ENCODE peak calls at places on chromosome 16, in seven cellular contexts. X is stomach, T is prostate gland, G is GM12878, Y is esophagus muscularis mucosa, V is sigmoid colon, C is HCT116. H is an unnamed sample.

GRCh38 chr16:80518436-80518835 is 22.4 kb upstream of the DYNLRB2 start:
- DNase-seq in Y (no peak), T (no peak), V (no peak), C (no peak), G (no peak), X (no peak), H (peak; percentile 8)

GRCh38 chr16:87185313-87185712 is 131.9 kb downstream of the C16orf95 start:
- DNase-seq in C (no peak), Y (no peak), V (no peak), T (no peak), X (no peak), G (no peak), H (no peak)

GRCh38 chr16:60413969-60414368 is 1622.3 kb downstream of the CDH8 start:
- DNase-seq in Y (no peak), X (no peak), G (no peak), C (no peak), T (no peak), V (no peak), H (no peak)

GRCh38 chr16:84175351-84176081 is 11.3 kb downstream of the TAF1C start:
- DNase-seq in G (peak; percentile 19), Y (no peak), V (no peak), X (peak; percentile 55), C (no peak), T (peak; percentile 51), H (peak; percentile 58)

GRCh38 chr16:49755291-49755611 is 100.7 kb downstream of the ZNF423 start:
- DNase-seq in G (no peak), X (no peak), V (no peak), Y (no peak), C (peak; percentile 10), T (peak; percentile 16), H (no peak)

GRCh38 chr16:54355251-54355650 is 68.7 kb upstream of the IRX3 start:
- DNase-seq in C (no peak), V (no peak), Y (no peak), G (no peak), T (no peak), X (no peak), H (no peak)

GRCh38 chr16:12613131-12613991 is 190.3 kb downstream of the CPPED1 start:
- DNase-seq in C (peak; percentile 94), Y (peak; percentile 53), X (no peak), T (no peak), G (peak; percentile 76), V (no peak), H (peak; percentile 14)

GRCh38 chr16:87025681-87026080 is 291.5 kb downstream of the C16orf95 start:
- DNase-seq in G (no peak), V (no peak), Y (no peak), T (no peak), C (no peak), X (no peak), H (no peak)

GRCh38 chr16:73329363-73330306 is 281.7 kb upstream of the ZFHX3 start:
- DNase-seq in X (no peak), G (no peak), V (no peak), T (no peak), C (no peak), Y (no peak), H (peak; percentile 10)

GRCh38 chr16:57146735-57147134 is 39.1 kb downstream of the PSME3IP1 start:
- DNase-seq in X (no peak), Y (no peak), C (no peak), V (peak; percentile 55), T (no peak), G (no peak), H (no peak)

GRCh38 chr16:19664166-19664565 is 53.9 kb downstream of the KNOP1 start:
- DNase-seq in T (no peak), V (no peak), C (no peak), Y (no peak), G (no peak), X (no peak), H (no peak)

GRCh38 chr16:71255721-71256120 is 25.2 kb upstream of the HYDIN start:
- DNase-seq in Y (no peak), T (no peak), V (no peak), G (no peak), X (no peak), C (no peak), H (no peak)

GRCh38 chr16:80417706-80418105 is 123.1 kb upstream of the DYNLRB2 start:
- DNase-seq in T (no peak), V (no peak), Y (no peak), X (no peak), G (no peak), C (no peak), H (no peak)

GRCh38 chr16:88530858-88531203 is 39.4 kb upstream of the ZC3H18 start:
- DNase-seq in G (no peak), C (no peak), Y (no peak), V (no peak), X (no peak), T (no peak), H (no peak)

GRCh38 chr16:83901101-83901500 is 2.2 kb downstream of the MLYCD start:
- DNase-seq in T (no peak), Y (no peak), V (no peak), G (no peak), X (no peak), C (no peak), H (no peak)

GRCh38 chr16:12231666-12232065 is 255.1 kb downstream of the SNX29 start:
- DNase-seq in C (no peak), V (no peak), X (no peak), G (no peak), T (no peak), Y (no peak), H (no peak)

GRCh38 chr16:31127182-31127581 is 8.3 kb downstream of the PRSS8 start:
- DNase-seq in Y (no peak), X (no peak), C (no peak), V (no peak), G (no peak), T (no peak), H (no peak)

GRCh38 chr16:28309811-28310311 is 17.5 kb downstream of the SBK1 start:
- DNase-seq in V (no peak), Y (no peak), T (no peak), G (no peak), X (no peak), C (no peak), H (peak; percentile 20)

GRCh38 chr16:27849621-27850020 is 213.9 kb downstream of the GSG1L start:
- DNase-seq in V (peak; percentile 19), Y (no peak), G (no peak), X (no peak), C (no peak), T (no peak), H (no peak)

GRCh38 chr16:89201467-89202377 is 1.4 kb upstream of the SLC22A31 start:
- DNase-seq in T (peak; percentile 89), Y (no peak), C (peak; percentile 84), G (no peak), V (peak; percentile 75), X (peak; percentile 90), H (peak; percentile 91)

GRCh38 chr16:27973678-27974077 is 89.8 kb downstream of the GSG1L start:
- DNase-seq in G (no peak), Y (no peak), V (peak; percentile 42), C (no peak), X (no peak), T (no peak), H (no peak)

DNA sequence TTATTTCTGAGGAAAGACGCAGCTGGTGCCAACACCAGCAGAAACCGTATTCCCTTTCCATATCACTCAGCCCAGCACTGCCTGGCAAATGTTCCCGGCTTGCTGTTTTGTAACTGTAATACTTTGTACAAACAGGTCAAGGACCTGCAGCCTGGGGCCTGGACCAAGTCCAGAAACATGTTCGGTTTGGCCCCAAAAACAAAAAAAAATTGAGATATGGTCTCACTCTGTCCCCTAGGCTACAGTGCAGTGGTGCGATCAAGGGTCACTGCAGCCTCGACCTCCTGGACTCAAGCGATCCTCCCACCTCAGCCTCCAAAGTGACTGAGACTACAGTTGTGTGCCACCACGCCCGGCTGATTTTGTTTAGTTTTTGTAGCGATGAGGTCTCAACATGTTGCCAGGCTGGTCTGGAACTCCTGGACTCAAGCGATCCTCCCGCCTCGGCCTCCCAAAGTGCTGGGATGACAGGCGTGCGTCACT is 1.2 kb downstream of the HAGH start:
- DNase-seq in T (no peak), V (no peak), C (no peak), X (peak; percentile 46), Y (no peak), G (no peak), H (no peak)
- TF ChIP-seq POLR2AphosphoS5 in T (no peak), V (no peak), C (no peak), X (no peak), Y (no peak), G (no peak), H (no peak)

GRCh38 chr16:30063278-30063892 is 2.2 kb upstream of the ALDOA start:
- DNase-seq in T (no peak), V (peak; percentile 78), G (no peak), X (no peak), C (no peak), Y (no peak), H (no peak)

GRCh38 chr16:30065943-30066881 is 652 bp downstream of the ALDOA start:
- DNase-seq in Y (no peak), X (no peak), G (no peak), C (no peak), T (no peak), V (no peak), H (peak; percentile 21)

GRCh38 chr16:30064746-30065111 is 831 bp upstream of the ALDOA start:
- DNase-seq in T (no peak), X (no peak), Y (no peak), G (no peak), V (no peak), C (no peak), H (no peak)

GRCh38 chr16:30065112-30065942 is at the start of gene ALDOA:
- DNase-seq in Y (peak; percentile 99), V (peak; percentile 99), X (peak; percentile 98), G (peak; percentile 86), C (peak; percentile 93), T (peak; percentile 98), H (peak; percentile 97)

GRCh38 chr16:30063893-30064745 is 1.4 kb upstream of the ALDOA start:
- DNase-seq in X (peak; percentile 79), Y (peak; percentile 96), G (peak; percentile 53), C (no peak), V (peak; percentile 92), T (peak; percentile 78), H (peak; percentile 80)
- TF ChIP-seq POLR2A in X (no peak), Y (peak; percentile 44), G (peak; percentile 72), C (no peak), V (peak; percentile 49), T (peak; percentile 33), H (peak; percentile 42)

GRCh38 chr16:67935096-67935401 is 1.6 kb downstream of the PSMB10 start:
- DNase-seq in G (no peak), X (no peak), C (no peak), V (no peak), Y (no peak), T (no peak), H (no peak)
- TF ChIP-seq POLR2AphosphoS5 in G (no peak), X (no peak), C (no peak), V (no peak), Y (no peak), T (no peak), H (no peak)

DNA sequence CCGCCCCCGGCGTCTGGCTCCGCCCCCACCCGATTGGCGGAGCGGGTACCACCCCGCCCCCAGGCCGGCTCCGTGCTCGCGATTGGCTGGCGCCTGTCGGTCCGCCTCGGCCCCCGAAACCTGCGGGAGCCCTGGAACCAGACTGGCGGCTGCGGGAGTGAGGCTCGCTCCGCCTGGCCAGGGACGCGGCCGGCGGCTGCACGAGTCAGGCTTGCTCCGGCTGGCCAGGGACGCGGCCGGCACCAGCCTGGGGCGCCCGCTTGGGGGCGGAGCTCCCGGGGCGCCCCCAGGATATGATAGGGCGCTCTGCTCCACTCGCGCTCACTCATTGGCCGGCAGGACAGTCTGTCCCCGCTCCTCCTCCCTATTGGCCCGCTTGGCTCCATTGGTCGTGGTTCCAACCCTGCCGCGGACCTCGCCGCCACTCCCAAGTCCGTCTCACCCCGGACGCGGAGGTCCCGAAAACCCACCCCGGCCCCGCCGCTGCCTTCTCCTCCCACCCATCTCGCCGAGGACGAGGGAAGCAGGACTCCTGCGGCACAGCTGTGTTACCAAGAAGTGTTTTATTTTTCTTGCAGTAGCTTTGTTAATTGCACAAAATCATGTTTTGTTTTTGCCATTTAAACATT is 340 bp upstream of the ROGDI start:
- DNase-seq in T (peak; percentile 91), X (peak; percentile 93), G (peak; percentile 47), C (peak; percentile 72), V (peak; percentile 96), Y (peak; percentile 97), H (peak; percentile 93)
- TF ChIP-seq POLR2A in T (no peak), X (no peak), G (peak; percentile 74), C (peak; percentile 17), V (no peak), Y (no peak), H (no peak)

H was measured in transverse colon.